ENCODE peak calls at places on chromosomes 7 and 10, in five cellular contexts. One of them, this sample, is unnamed.

GRCh38 chr10:8365935-8366911 is 311.7 kb downstream of the GATA3 start:
- DNase-seq in H1: peak
- DNase-seq in neuronal stem cell: no peak
- DNase-seq in mesenchymal stem cell: peak
- DNase-seq in IMR-90: peak
- DNase-seq in this sample: no peak

GRCh38 chr10:13335881-13336280 is 12.2 kb downstream of the SEPHS1 start:
- DNase-seq in neuronal stem cell: no peak
- DNase-seq in IMR-90: no peak
- DNase-seq in mesenchymal stem cell: no peak
- DNase-seq in H1: no peak
- DNase-seq in this sample: no peak

GRCh38 chr7:103010220-103010607 is 64.4 kb downstream of the FBXL13 start:
- DNase-seq in IMR-90: no peak
- DNase-seq in H1: no peak
- DNase-seq in neuronal stem cell: no peak
- DNase-seq in mesenchymal stem cell: no peak
- DNase-seq in this sample: no peak

GRCh38 chr7:74454948-74455804 is 1.5 kb downstream of the GTF2IRD1 start:
- DNase-seq in H1: no peak
- DNase-seq in neuronal stem cell: no peak
- DNase-seq in IMR-90: no peak
- DNase-seq in mesenchymal stem cell: no peak
- DNase-seq in this sample: no peak

GRCh38 chr7:151382079-151382885 is 27.6 kb downstream of the WDR86 start:
- DNase-seq in neuronal stem cell: no peak
- DNase-seq in mesenchymal stem cell: no peak
- DNase-seq in H1: no peak
- DNase-seq in IMR-90: no peak
- DNase-seq in this sample: peak

GRCh38 chr7:7452119-7452518 is 83.6 kb downstream of the COL28A1 start:
- DNase-seq in H1: no peak
- DNase-seq in mesenchymal stem cell: no peak
- DNase-seq in IMR-90: no peak
- DNase-seq in neuronal stem cell: no peak
- DNase-seq in this sample: no peak

GRCh38 chr10:112132429-112132828 is 51.1 kb downstream of the GPAM start:
- DNase-seq in IMR-90: no peak
- DNase-seq in mesenchymal stem cell: no peak
- DNase-seq in H1: no peak
- DNase-seq in neuronal stem cell: no peak
- DNase-seq in this sample: no peak

GRCh38 chr7:131557521-131558385 is 1.3 kb upstream of the PODXL start:
- DNase-seq in IMR-90: no peak
- DNase-seq in mesenchymal stem cell: peak
- DNase-seq in H1: peak
- DNase-seq in neuronal stem cell: peak
- DNase-seq in this sample: peak

GRCh38 chr10:22438714-22439113 is 93.4 kb downstream of the SPAG6 start:
- DNase-seq in H1: no peak
- DNase-seq in mesenchymal stem cell: no peak
- DNase-seq in neuronal stem cell: no peak
- DNase-seq in IMR-90: no peak
- DNase-seq in this sample: no peak

GRCh38 chr10:89535185-89536012 is at the start of gene SLC16A12:
- DNase-seq in neuronal stem cell: peak
- DNase-seq in IMR-90: no peak
- DNase-seq in H1: peak
- DNase-seq in mesenchymal stem cell: peak
- DNase-seq in this sample: peak

GRCh38 chr7:47264021-47264651 is 317.8 kb downstream of the TNS3 start:
- DNase-seq in IMR-90: no peak
- DNase-seq in neuronal stem cell: no peak
- DNase-seq in mesenchymal stem cell: peak
- DNase-seq in H1: no peak
- DNase-seq in this sample: no peak

DNA sequence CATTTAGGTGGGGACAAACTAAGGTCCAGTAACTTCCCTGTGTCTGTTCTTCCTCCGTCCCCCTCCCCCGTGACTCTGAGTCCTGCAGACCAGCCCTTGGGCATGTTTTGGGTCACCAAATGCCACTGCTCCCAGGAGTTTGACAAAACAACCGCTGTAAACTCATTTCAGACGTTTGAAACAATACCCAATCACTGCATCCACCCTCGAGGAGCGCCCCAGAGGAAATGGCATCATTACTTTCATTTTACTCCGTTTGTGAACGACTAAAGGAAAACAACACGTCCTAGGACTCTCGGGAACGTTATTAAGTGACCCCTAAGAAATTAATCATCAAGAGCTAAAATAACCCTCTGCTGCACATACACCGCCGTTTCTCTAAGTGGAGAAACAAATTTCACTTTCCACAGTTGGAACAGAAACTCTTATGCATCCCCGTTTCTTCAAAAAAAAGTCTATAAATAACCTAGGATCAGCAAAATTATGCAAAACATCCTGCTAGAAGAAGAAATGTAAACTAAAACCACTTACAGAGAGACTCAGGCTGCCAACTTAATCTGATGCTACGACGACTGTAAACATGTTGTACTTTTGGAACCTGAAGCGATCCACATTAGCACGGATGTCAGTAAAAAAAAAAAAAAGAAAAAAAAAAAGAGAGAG is 109.9 kb upstream of the EFCAB10 start:
- DNase-seq in IMR-90: peak
- DNase-seq in H1: no peak
- DNase-seq in mesenchymal stem cell: peak
- DNase-seq in neuronal stem cell: no peak
- DNase-seq in this sample: peak
- H2BK15ac ChIP-seq in IMR-90: no peak
- H2BK15ac ChIP-seq in H1: no peak
- H2BK15ac ChIP-seq in mesenchymal stem cell: peak
- H2BK15ac ChIP-seq in neuronal stem cell: no peak
- H2BK15ac ChIP-seq in this sample: no peak

DNA sequence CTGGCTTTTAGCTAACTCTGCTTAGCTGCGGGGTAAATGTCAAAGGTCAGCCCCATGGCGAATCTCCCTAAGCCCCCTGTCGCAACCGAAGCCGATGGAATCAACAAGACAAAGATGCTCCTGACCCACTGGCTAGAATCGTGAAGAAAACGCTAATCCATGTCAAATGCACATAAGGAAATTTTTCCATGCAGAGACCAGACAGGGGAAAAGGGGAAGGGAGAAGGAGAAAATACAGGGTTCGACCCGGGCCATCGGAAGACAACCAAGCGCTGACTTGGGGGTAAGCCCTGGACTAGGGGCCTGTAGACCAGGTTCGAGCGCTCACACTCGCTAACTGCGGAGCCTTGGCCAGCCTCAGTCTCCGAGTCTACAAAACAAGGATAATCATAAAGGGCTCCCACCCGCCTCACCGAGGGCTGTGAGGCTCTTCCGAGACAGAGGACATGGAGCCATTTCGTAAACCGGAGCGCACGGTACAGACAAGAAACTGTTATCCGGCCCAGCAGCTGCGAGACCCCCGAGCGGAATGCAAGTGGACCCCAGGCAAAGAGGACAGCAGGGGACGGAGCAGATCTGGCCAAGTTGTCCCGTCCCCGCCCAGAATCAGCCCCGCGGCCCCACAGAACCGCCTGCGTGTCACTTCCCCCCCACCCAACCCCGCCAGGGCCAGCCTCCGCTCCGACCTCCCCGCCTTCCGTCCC is 501 bp downstream of the SAR1A start:
- DNase-seq in H1: no peak
- DNase-seq in neuronal stem cell: peak
- DNase-seq in mesenchymal stem cell: peak
- DNase-seq in IMR-90: no peak
- DNase-seq in this sample: no peak
- H4K91ac ChIP-seq in H1: no peak
- H4K91ac ChIP-seq in neuronal stem cell: no peak
- H4K91ac ChIP-seq in mesenchymal stem cell: peak
- H4K91ac ChIP-seq in IMR-90: peak
- H4K91ac ChIP-seq in this sample: no peak

GRCh38 chr10:115801457-115801856 is 471.5 kb downstream of the GFRA1 start:
- DNase-seq in H1: no peak
- DNase-seq in mesenchymal stem cell: peak
- DNase-seq in IMR-90: no peak
- DNase-seq in neuronal stem cell: no peak
- DNase-seq in this sample: no peak

GRCh38 chr10:115795964-115796363 is 477.0 kb downstream of the GFRA1 start:
- DNase-seq in neuronal stem cell: no peak
- DNase-seq in H1: no peak
- DNase-seq in mesenchymal stem cell: no peak
- DNase-seq in IMR-90: no peak
- DNase-seq in this sample: no peak
- H3K23ac ChIP-seq in neuronal stem cell: no peak
- H3K23ac ChIP-seq in H1: no peak
- H3K23ac ChIP-seq in mesenchymal stem cell: no peak
- H3K23ac ChIP-seq in IMR-90: no peak
- H3K23ac ChIP-seq in this sample: no peak

GRCh38 chr7:83426325-83426724 is 222.6 kb downstream of the SEMA3E start:
- DNase-seq in IMR-90: no peak
- DNase-seq in H1: no peak
- DNase-seq in mesenchymal stem cell: no peak
- DNase-seq in neuronal stem cell: no peak
- DNase-seq in this sample: no peak
- H2BK15ac ChIP-seq in IMR-90: no peak
- H2BK15ac ChIP-seq in H1: no peak
- H2BK15ac ChIP-seq in mesenchymal stem cell: no peak
- H2BK15ac ChIP-seq in neuronal stem cell: no peak
- H2BK15ac ChIP-seq in this sample: no peak

This sample was measured in H9.